ENCODE peak calls at places on chromosomes 4 and X, in four cellular contexts. One of them, this sample, is unnamed.

GRCh38 chr4:178296669-178297068 is 854.4 kb upstream of the AGA start:
- DNase-seq in kidney: no peak
- DNase-seq in lower lobe of right lung: no peak
- DNase-seq in dorsolateral prefrontal cortex: no peak
- DNase-seq in this sample: no peak

GRCh38 chrX:31420711-31421151 is 348.9 kb upstream of the FTHL17 start:
- DNase-seq in kidney: no peak
- DNase-seq in lower lobe of right lung: no peak
- DNase-seq in dorsolateral prefrontal cortex: no peak
- DNase-seq in this sample: no peak

GRCh38 chrX:75746891-75747639 is 38.0 kb downstream of the MAGEE2 start:
- DNase-seq in kidney: peak
- DNase-seq in lower lobe of right lung: peak
- DNase-seq in dorsolateral prefrontal cortex: peak
- DNase-seq in this sample: no peak

GRCh38 chrX:148647666-148648065 is 147.2 kb downstream of the AFF2 start:
- DNase-seq in kidney: no peak
- DNase-seq in lower lobe of right lung: no peak
- DNase-seq in dorsolateral prefrontal cortex: no peak
- DNase-seq in this sample: no peak

GRCh38 chr4:176492648-176493302 is 173.0 kb downstream of the SPCS3 start:
- DNase-seq in kidney: no peak
- DNase-seq in lower lobe of right lung: no peak
- DNase-seq in dorsolateral prefrontal cortex: no peak
- DNase-seq in this sample: no peak

GRCh38 chr4:108030332-108030731 is 40.6 kb downstream of the HADH start:
- DNase-seq in kidney: no peak
- DNase-seq in lower lobe of right lung: no peak
- DNase-seq in dorsolateral prefrontal cortex: peak
- DNase-seq in this sample: no peak

GRCh38 chrX:103356023-103356798 is at the start of gene TCEAL9:
- DNase-seq in kidney: peak
- DNase-seq in lower lobe of right lung: peak
- DNase-seq in dorsolateral prefrontal cortex: peak
- DNase-seq in this sample: peak

GRCh38 chr4:12562016-12562415 is 922.1 kb downstream of the RAB28 start:
- DNase-seq in kidney: no peak
- DNase-seq in lower lobe of right lung: no peak
- DNase-seq in dorsolateral prefrontal cortex: no peak
- DNase-seq in this sample: no peak

GRCh38 chr4:7872264-7872771 is 67.3 kb downstream of the AFAP1 start:
- DNase-seq in kidney: no peak
- DNase-seq in lower lobe of right lung: no peak
- DNase-seq in dorsolateral prefrontal cortex: peak
- DNase-seq in this sample: no peak

GRCh38 chrX:106752101-106752678 is 25.7 kb downstream of the RNF128 start:
- DNase-seq in kidney: no peak
- DNase-seq in lower lobe of right lung: no peak
- DNase-seq in dorsolateral prefrontal cortex: no peak
- DNase-seq in this sample: no peak

GRCh38 chr4:176782794-176783193 is 9.9 kb downstream of the VEGFC start:
- DNase-seq in kidney: no peak
- DNase-seq in lower lobe of right lung: no peak
- DNase-seq in dorsolateral prefrontal cortex: no peak
- DNase-seq in this sample: no peak

GRCh38 chrX:154599531-154599930 is 14.6 kb downstream of the CTAG1A start:
- DNase-seq in kidney: no peak
- DNase-seq in lower lobe of right lung: no peak
- DNase-seq in dorsolateral prefrontal cortex: no peak
- DNase-seq in this sample: no peak

GRCh38 chrX:154417157-154417556 is 5.8 kb downstream of the TAFAZZIN start:
- DNase-seq in kidney: no peak
- DNase-seq in lower lobe of right lung: no peak
- DNase-seq in dorsolateral prefrontal cortex: no peak
- DNase-seq in this sample: no peak

GRCh38 chr4:75099321-75099720 is 166.4 kb downstream of the PARM1 start:
- DNase-seq in kidney: no peak
- DNase-seq in lower lobe of right lung: no peak
- DNase-seq in dorsolateral prefrontal cortex: no peak
- DNase-seq in this sample: no peak

GRCh38 chr4:47209833-47210232 is 178.5 kb downstream of the GABRB1 start:
- DNase-seq in kidney: no peak
- DNase-seq in lower lobe of right lung: no peak
- DNase-seq in dorsolateral prefrontal cortex: no peak
- DNase-seq in this sample: no peak

GRCh38 chrX:39204945-39205344 is 403.7 kb downstream of the MID1IP1 start:
- DNase-seq in kidney: no peak
- DNase-seq in lower lobe of right lung: no peak
- DNase-seq in dorsolateral prefrontal cortex: no peak
- DNase-seq in this sample: no peak

GRCh38 chr4:83075696-83076095 is 38.8 kb downstream of the PLAC8 start:
- DNase-seq in kidney: no peak
- DNase-seq in lower lobe of right lung: no peak
- DNase-seq in dorsolateral prefrontal cortex: no peak
- DNase-seq in this sample: no peak

GRCh38 chr4:66266035-66266434 is 595.7 kb upstream of the EPHA5 start:
- DNase-seq in kidney: no peak
- DNase-seq in lower lobe of right lung: no peak
- DNase-seq in dorsolateral prefrontal cortex: no peak
- DNase-seq in this sample: peak

GRCh38 chrX:83658731-83659130 is 150.6 kb downstream of the POU3F4 start:
- DNase-seq in kidney: no peak
- DNase-seq in lower lobe of right lung: no peak
- DNase-seq in dorsolateral prefrontal cortex: no peak
- DNase-seq in this sample: no peak

GRCh38 chr4:6686104-6686787 is 7.4 kb upstream of the S100P start:
- DNase-seq in kidney: no peak
- DNase-seq in lower lobe of right lung: no peak
- DNase-seq in dorsolateral prefrontal cortex: no peak
- DNase-seq in this sample: no peak

GRCh38 chr4:75673959-75674328 is 733 bp upstream of the G3BP2 start:
- DNase-seq in kidney: no peak
- DNase-seq in lower lobe of right lung: no peak
- DNase-seq in dorsolateral prefrontal cortex: no peak
- DNase-seq in this sample: no peak

GRCh38 chr4:38281416-38282071 is 321.3 kb downstream of the PTTG2 start:
- DNase-seq in kidney: no peak
- DNase-seq in lower lobe of right lung: no peak
- DNase-seq in dorsolateral prefrontal cortex: no peak
- DNase-seq in this sample: no peak

GRCh38 chr4:48341776-48342558 is 638 bp downstream of the SLAIN2 start:
- DNase-seq in kidney: peak
- DNase-seq in lower lobe of right lung: peak
- DNase-seq in dorsolateral prefrontal cortex: peak
- DNase-seq in this sample: peak

GRCh38 chr4:3009422-3009821 is 46.1 kb downstream of the GRK4 start:
- DNase-seq in kidney: no peak
- DNase-seq in lower lobe of right lung: no peak
- DNase-seq in dorsolateral prefrontal cortex: peak
- DNase-seq in this sample: no peak

GRCh38 chr4:67167849-67168248 is 377.5 kb downstream of the CENPC start:
- DNase-seq in kidney: no peak
- DNase-seq in lower lobe of right lung: no peak
- DNase-seq in dorsolateral prefrontal cortex: no peak
- DNase-seq in this sample: no peak

GRCh38 chr4:25172964-25173917 is 13.0 kb upstream of the SEPSECS start:
- DNase-seq in kidney: no peak
- DNase-seq in lower lobe of right lung: no peak
- DNase-seq in dorsolateral prefrontal cortex: peak
- DNase-seq in this sample: no peak

GRCh38 chr4:101349346-101350064 is 2.2 kb upstream of the PPP3CA start:
- DNase-seq in kidney: peak
- DNase-seq in lower lobe of right lung: peak
- DNase-seq in dorsolateral prefrontal cortex: peak
- DNase-seq in this sample: peak

GRCh38 chr4:108171541-108172230 is 3.0 kb upstream of the LEF1 start:
- DNase-seq in kidney: no peak
- DNase-seq in lower lobe of right lung: no peak
- DNase-seq in dorsolateral prefrontal cortex: no peak
- DNase-seq in this sample: no peak

GRCh38 chrX:17078031-17078730 is 131.7 kb downstream of the REPS2 start:
- DNase-seq in kidney: no peak
- DNase-seq in lower lobe of right lung: no peak
- DNase-seq in dorsolateral prefrontal cortex: peak
- DNase-seq in this sample: no peak

GRCh38 chr4:156794863-156795262 is 176.7 kb downstream of the PDGFC start:
- DNase-seq in kidney: no peak
- DNase-seq in lower lobe of right lung: no peak
- DNase-seq in dorsolateral prefrontal cortex: no peak
- DNase-seq in this sample: no peak

GRCh38 chr4:2101346-2102044 is 42.4 kb downstream of the NAT8L start:
- DNase-seq in kidney: no peak
- DNase-seq in lower lobe of right lung: no peak
- DNase-seq in dorsolateral prefrontal cortex: no peak
- DNase-seq in this sample: no peak

GRCh38 chr4:142600952-142601351 is 245.1 kb downstream of the INPP4B start:
- DNase-seq in kidney: no peak
- DNase-seq in lower lobe of right lung: no peak
- DNase-seq in dorsolateral prefrontal cortex: no peak
- DNase-seq in this sample: no peak
- H3K4me3 ChIP-seq in kidney: no peak
- H3K4me3 ChIP-seq in lower lobe of right lung: no peak
- H3K4me3 ChIP-seq in dorsolateral prefrontal cortex: no peak
- H3K4me3 ChIP-seq in this sample: no peak

DNA sequence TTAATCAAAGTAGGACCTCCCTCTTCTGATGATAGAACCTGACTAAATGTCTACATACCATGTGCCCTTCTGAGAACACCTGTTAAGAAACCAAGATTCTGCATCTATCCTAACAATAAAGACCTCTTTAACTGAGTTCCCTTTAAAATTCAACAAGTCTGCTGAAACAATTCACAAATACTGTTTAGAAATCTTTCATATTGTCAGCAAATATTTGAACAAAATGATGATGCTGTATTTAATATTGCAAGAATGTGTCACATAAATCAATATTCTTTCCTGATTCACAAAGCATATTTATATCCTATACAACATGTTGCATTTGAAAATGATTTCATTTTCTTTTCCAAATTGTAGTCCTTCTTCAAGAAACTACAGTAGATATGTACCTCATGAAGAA is 59.6 kb upstream of the BMPR1B start:
- DNase-seq in kidney: no peak
- DNase-seq in lower lobe of right lung: no peak
- DNase-seq in dorsolateral prefrontal cortex: no peak
- DNase-seq in this sample: no peak
- H3K27ac ChIP-seq in kidney: no peak
- H3K27ac ChIP-seq in lower lobe of right lung: no peak
- H3K27ac ChIP-seq in dorsolateral prefrontal cortex: no peak
- H3K27ac ChIP-seq in this sample: no peak

GRCh38 chrX:53004038-53004437 is 44.6 kb upstream of the GPR173 start:
- DNase-seq in kidney: no peak
- DNase-seq in lower lobe of right lung: no peak
- DNase-seq in dorsolateral prefrontal cortex: no peak
- DNase-seq in this sample: no peak
- TF ChIP-seq CTCF in kidney: no peak
- TF ChIP-seq CTCF in lower lobe of right lung: no peak
- TF ChIP-seq CTCF in dorsolateral prefrontal cortex: no peak
- TF ChIP-seq CTCF in this sample: no peak

DNA sequence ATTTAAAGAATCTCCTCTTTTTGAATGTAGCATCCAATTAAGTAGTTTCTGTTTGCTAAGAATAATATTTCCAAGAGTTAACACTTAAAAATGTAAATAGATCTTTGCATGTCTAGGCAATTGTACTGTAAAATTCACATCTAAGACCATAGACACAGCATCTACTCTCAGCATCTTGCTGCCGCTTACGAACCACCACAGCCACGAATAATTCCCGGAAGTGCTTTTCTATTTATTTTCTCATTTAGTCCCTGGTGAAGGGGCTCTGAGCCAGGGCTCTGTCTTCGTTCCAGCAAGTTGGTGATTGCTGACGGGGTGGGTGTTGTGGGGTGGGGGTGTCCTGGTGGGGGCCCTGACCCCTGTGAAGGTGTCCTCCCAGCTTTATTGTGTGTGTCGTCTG is 1.5 kb downstream of the NSG1 start:
- DNase-seq in kidney: no peak
- DNase-seq in lower lobe of right lung: no peak
- DNase-seq in dorsolateral prefrontal cortex: no peak
- DNase-seq in this sample: no peak
- H3K4me3 ChIP-seq in kidney: no peak
- H3K4me3 ChIP-seq in lower lobe of right lung: peak
- H3K4me3 ChIP-seq in dorsolateral prefrontal cortex: no peak
- H3K4me3 ChIP-seq in this sample: no peak

DNA sequence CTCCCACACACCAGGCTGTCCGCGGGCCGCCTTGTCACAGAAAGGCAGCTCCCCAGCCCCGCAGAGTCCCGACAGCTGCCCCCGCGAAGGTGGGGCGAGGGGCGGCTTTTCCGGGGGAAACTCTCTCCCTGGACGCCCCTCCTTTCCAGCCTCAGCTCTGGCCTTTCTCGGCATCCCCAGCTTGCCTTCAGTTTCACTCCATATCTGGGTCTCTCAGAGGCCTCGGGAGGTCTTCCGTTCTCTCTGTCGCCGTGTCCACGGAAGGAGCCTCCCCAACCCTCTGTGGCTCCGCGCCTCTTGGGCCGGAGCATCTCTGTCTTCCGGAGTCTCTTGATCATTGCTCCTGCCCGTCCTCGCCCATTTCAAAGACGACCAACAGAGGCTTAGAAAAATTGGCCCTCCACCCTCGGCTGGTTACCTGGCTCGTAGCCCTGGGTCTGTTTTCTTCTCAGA is 6.1 kb upstream of the MSX1 start:
- DNase-seq in kidney: peak
- DNase-seq in lower lobe of right lung: no peak
- DNase-seq in dorsolateral prefrontal cortex: no peak
- DNase-seq in this sample: peak
- H3K27ac ChIP-seq in kidney: no peak
- H3K27ac ChIP-seq in lower lobe of right lung: no peak
- H3K27ac ChIP-seq in dorsolateral prefrontal cortex: no peak
- H3K27ac ChIP-seq in this sample: no peak

GRCh38 chr4:163694385-163694784 is 199.9 kb downstream of the TMA16 start:
- DNase-seq in kidney: no peak
- DNase-seq in lower lobe of right lung: no peak
- DNase-seq in dorsolateral prefrontal cortex: no peak
- DNase-seq in this sample: no peak
- TF ChIP-seq CTCF in kidney: no peak
- TF ChIP-seq CTCF in lower lobe of right lung: no peak
- TF ChIP-seq CTCF in dorsolateral prefrontal cortex: no peak
- TF ChIP-seq CTCF in this sample: no peak

GRCh38 chrX:152958047-152958446 is 35.9 kb downstream of the PNMA5 start:
- DNase-seq in kidney: no peak
- DNase-seq in lower lobe of right lung: no peak
- DNase-seq in dorsolateral prefrontal cortex: no peak
- DNase-seq in this sample: no peak
- H3K4me3 ChIP-seq in kidney: peak
- H3K4me3 ChIP-seq in lower lobe of right lung: no peak
- H3K4me3 ChIP-seq in dorsolateral prefrontal cortex: peak
- H3K4me3 ChIP-seq in this sample: peak

GRCh38 chr4:168503652-168504362 is 7.0 kb downstream of the PALLD start:
- DNase-seq in kidney: no peak
- DNase-seq in lower lobe of right lung: no peak
- DNase-seq in dorsolateral prefrontal cortex: no peak
- DNase-seq in this sample: no peak
- H3K27ac ChIP-seq in kidney: no peak
- H3K27ac ChIP-seq in lower lobe of right lung: peak
- H3K27ac ChIP-seq in dorsolateral prefrontal cortex: no peak
- H3K27ac ChIP-seq in this sample: peak